ENCODE peak calls at places on chromosome 6, in seven cellular contexts. P is endodermal cell, R is NAMALWA, G is GM10248, Z is fibroblast of the aortic adventitia, A is left cardiac atrium, V is fibroblast of pulmonary artery. O is an unnamed sample.

GRCh38 chr6:72238900-72239299 is 352.6 kb downstream of the RIMS1 start:
- DNase-seq in Z (no peak), P (no peak), V (no peak), G (no peak), R (no peak), A (no peak), O (no peak)

GRCh38 chr6:24740861-24741260 is 21.9 kb upstream of the C6orf62 start:
- DNase-seq in Z (no peak), A (no peak), V (no peak), R (no peak), P (no peak), G (no peak), O (no peak)

GRCh38 chr6:43937236-43938177 is 167.5 kb downstream of the VEGFA start:
- DNase-seq in A (no peak), P (peak), Z (no peak), R (no peak), G (no peak), V (no peak), O (no peak)

GRCh38 chr6:110214338-110214737 is 34.1 kb downstream of the CDC40 start:
- DNase-seq in A (no peak), R (no peak), G (no peak), P (no peak), V (no peak), Z (no peak), O (no peak)

GRCh38 chr6:39091163-39091562 is 23.8 kb downstream of the SAYSD1 start:
- DNase-seq in P (no peak), G (no peak), Z (no peak), R (no peak), V (no peak), A (no peak), O (no peak)

GRCh38 chr6:151478670-151479069 is 15.1 kb upstream of the CCDC170 start:
- DNase-seq in Z (no peak), R (no peak), P (no peak), V (no peak), G (no peak), A (no peak), O (no peak)

GRCh38 chr6:112289039-112289566 is 34.7 kb upstream of the LAMA4 start:
- DNase-seq in Z (peak), A (peak), V (peak), R (no peak), P (no peak), G (no peak), O (no peak)

GRCh38 chr6:144344651-144345050 is 59.5 kb downstream of the UTRN start:
- DNase-seq in V (no peak), P (no peak), R (peak), A (no peak), G (peak), Z (no peak), O (peak)

GRCh38 chr6:43292763-43293318 is 5.2 kb upstream of the SLC22A7 start:
- DNase-seq in P (no peak), R (no peak), V (no peak), G (no peak), A (no peak), Z (no peak), O (no peak)

GRCh38 chr6:149963212-149963461 is 606 bp upstream of the ULBP1 start:
- DNase-seq in A (no peak), V (peak), G (no peak), Z (peak), R (peak), P (peak), O (peak)

GRCh38 chr6:30206799-30207618 is 6.2 kb downstream of the TRIM26 start:
- DNase-seq in R (no peak), G (no peak), V (peak), A (no peak), P (peak), Z (peak), O (no peak)

GRCh38 chr6:141824258-141824795 is 308.4 kb upstream of the GJE1 start:
- DNase-seq in P (no peak), G (no peak), A (no peak), Z (no peak), V (no peak), R (no peak), O (no peak)

GRCh38 chr6:87322304-87323212 is at the start of gene SMIM8:
- DNase-seq in R (peak), V (peak), A (peak), P (peak), Z (peak), G (peak), O (peak)

GRCh38 chr6:41538556-41539182 is 7.5 kb upstream of the FOXP4 start:
- DNase-seq in P (no peak), R (peak), V (peak), Z (peak), G (no peak), A (no peak), O (peak)

GRCh38 chr6:49499623-49500022 is at the start of gene GLYATL3:
- DNase-seq in V (no peak), G (no peak), A (no peak), P (no peak), Z (no peak), R (no peak), O (no peak)

GRCh38 chr6:145017516-145017915 is 717.8 kb downstream of the EPM2A start:
- DNase-seq in P (no peak), R (no peak), Z (no peak), V (no peak), A (no peak), G (no peak), O (no peak)

GRCh38 chr6:127031511-127031910 is 87.0 kb upstream of the RSPO3 start:
- DNase-seq in A (no peak), Z (no peak), V (no peak), P (no peak), G (no peak), R (no peak), O (no peak)

GRCh38 chr6:17159240-17159639 is 57.4 kb downstream of the STMND1 start:
- DNase-seq in G (no peak), R (no peak), Z (no peak), V (no peak), A (no peak), P (no peak), O (no peak)

GRCh38 chr6:158808918-158809678 is 10.1 kb downstream of the EZR start:
- DNase-seq in P (peak), G (peak), A (no peak), V (no peak), Z (peak), R (peak), O (peak)

GRCh38 chr6:4794140-4794707 is 18.0 kb downstream of the CDYL start:
- DNase-seq in P (peak), R (no peak), A (peak), V (no peak), G (no peak), Z (no peak), O (no peak)

GRCh38 chr6:142751452-142751851 is 193.5 kb downstream of the HIVEP2 start:
- DNase-seq in G (no peak), R (no peak), P (no peak), Z (no peak), V (no peak), A (no peak), O (no peak)

GRCh38 chr6:56292505-56293181 is 45.3 kb upstream of the COL21A1 start:
- DNase-seq in P (peak), R (peak), A (no peak), G (peak), Z (peak), V (peak), O (peak)

GRCh38 chr6:34484391-34484790 is 18.5 kb downstream of the PACSIN1 start:
- DNase-seq in G (no peak), P (no peak), Z (no peak), R (no peak), V (no peak), A (no peak), O (no peak)

GRCh38 chr6:32609731-32610640 is 20.3 kb upstream of the HLA-DRB1 start:
- DNase-seq in P (peak), V (peak), Z (peak), A (peak), G (peak), R (peak), O (peak)

GRCh38 chr6:44000164-44000842 is 126.9 kb downstream of the MRPL14 start:
- DNase-seq in V (no peak), G (peak), A (no peak), P (peak), Z (no peak), R (peak), O (peak)

GRCh38 chr6:106927531-106928398 is 46.8 kb downstream of the CD24 start:
- DNase-seq in G (peak), A (peak), V (peak), R (peak), P (peak), Z (peak), O (peak)

GRCh38 chr6:30450908-30451818 is 38.1 kb upstream of the HLA-E start:
- DNase-seq in A (peak), Z (peak), R (peak), V (peak), G (peak), P (peak), O (no peak)

GRCh38 chr6:21265264-21266044 is 328.1 kb upstream of the SOX4 start:
- DNase-seq in G (no peak), Z (no peak), V (no peak), P (no peak), A (no peak), R (no peak), O (no peak)

GRCh38 chr6:63496388-63496804 is 75.9 kb upstream of the LOC128125822 start:
- DNase-seq in V (no peak), R (no peak), G (no peak), P (no peak), A (no peak), Z (no peak), O (no peak)

GRCh38 chr6:152952045-152952444 is 30.8 kb downstream of the FBXO5 start:
- DNase-seq in P (no peak), R (no peak), V (peak), Z (peak), A (no peak), G (no peak), O (no peak)

GRCh38 chr6:47651505-47651944 is 46.9 kb upstream of the ADGRF4 start:
- DNase-seq in Z (peak), G (no peak), R (no peak), P (no peak), V (peak), A (no peak), O (no peak)

GRCh38 chr6:45116714-45117410 is 211.3 kb upstream of the RUNX2 start:
- DNase-seq in A (no peak), Z (peak), R (no peak), P (no peak), V (peak), G (no peak), O (no peak)

GRCh38 chr6:16925461-16925860 is 164.2 kb upstream of the ATXN1 start:
- DNase-seq in A (no peak), Z (no peak), R (no peak), P (no peak), V (no peak), G (no peak), O (no peak)

GRCh38 chr6:14055541-14055940 is 62.0 kb upstream of the CD83 start:
- DNase-seq in A (no peak), R (no peak), G (no peak), V (no peak), P (no peak), Z (no peak), O (no peak)

GRCh38 chr6:43092635-43093034 is 16.5 kb downstream of the PTK7 start:
- DNase-seq in Z (no peak), V (no peak), A (no peak), R (no peak), P (no peak), G (no peak), O (no peak)

GRCh38 chr6:33313709-33314514 is at the start of gene TAPBP:
- DNase-seq in G (peak), Z (peak), V (peak), P (peak), A (peak), R (peak), O (peak)

GRCh38 chr6:37324131-37325033 is 29.4 kb upstream of the RNF8 start:
- DNase-seq in P (no peak), A (no peak), R (no peak), V (peak), Z (peak), G (no peak), O (no peak)